ENCODE peak calls at places on chromosome 17, in six cellular contexts. K is fibroblast of lung, Q is colonic mucosa, H is cardiac muscle cell, J is heart right ventricle, F is Caco-2. Y is an unnamed sample.

GRCh38 chr17:69466905-69467630 is 52.6 kb downstream of the MAP2K6 start:
- DNase-seq in K (peak; percentile 78), Q (no peak), H (no peak), J (no peak), F (no peak), Y (no peak)

GRCh38 chr17:80409626-80410025 is 5.3 kb upstream of the ENDOV start:
- DNase-seq in K (no peak), Q (no peak), H (no peak), J (no peak), F (no peak), Y (no peak)

GRCh38 chr17:37770631-37771518 is 26.0 kb upstream of the HNF1B start:
- DNase-seq in K (peak; percentile 51), Q (peak; percentile 88), H (peak; percentile 71), J (peak; percentile 10), F (peak; percentile 83), Y (no peak)

GRCh38 chr17:40354191-40355122 is 10.1 kb downstream of the GJD3 start:
- DNase-seq in K (no peak), Q (peak; percentile 17), H (no peak), J (no peak), F (no peak), Y (no peak)

GRCh38 chr17:56809820-56810179 is 23.9 kb downstream of the C17orf67 start:
- DNase-seq in K (no peak), Q (no peak), H (no peak), J (no peak), F (no peak), Y (no peak)

GRCh38 chr17:9360610-9361571 is 214.7 kb downstream of the STX8 start:
- DNase-seq in K (peak; percentile 72), Q (no peak), H (peak; percentile 82), J (peak; percentile 11), F (no peak), Y (no peak)

GRCh38 chr17:76725580-76726230 is 701 bp downstream of the JMJD6 start:
- DNase-seq in K (no peak), Q (peak; percentile 86), H (peak; percentile 66), J (peak; percentile 85), F (peak; percentile 74), Y (peak; percentile 69)

GRCh38 chr17:55023626-55024025 is 55.1 kb downstream of the STXBP4 start:
- DNase-seq in K (peak; percentile 2), Q (no peak), H (no peak), J (no peak), F (no peak), Y (no peak)

GRCh38 chr17:39653662-39654331 is 11.4 kb upstream of the TCAP start:
- DNase-seq in K (no peak), Q (peak; percentile 90), H (peak; percentile 70), J (peak; percentile 57), F (peak; percentile 69), Y (peak; percentile 91)

GRCh38 chr17:73532441-73532901 is 111.8 kb downstream of the SDK2 start:
- DNase-seq in K (no peak), Q (no peak), H (peak; percentile 26), J (no peak), F (no peak), Y (no peak)

GRCh38 chr17:42679001-42679491 is 2.3 kb upstream of the PLEKHH3 start:
- DNase-seq in K (peak; percentile 45), Q (peak; percentile 75), H (peak; percentile 78), J (peak; percentile 54), F (peak; percentile 59), Y (peak; percentile 51)

GRCh38 chr17:17110520-17110919 is 68.3 kb downstream of the MPRIP start:
- DNase-seq in K (no peak), Q (no peak), H (no peak), J (no peak), F (no peak), Y (no peak)

GRCh38 chr17:17108681-17109049 is 66.4 kb downstream of the MPRIP start:
- DNase-seq in K (no peak), Q (peak; percentile 70), H (no peak), J (no peak), F (no peak), Y (no peak)

GRCh38 chr17:17107891-17108680 is 65.8 kb downstream of the MPRIP start:
- DNase-seq in K (no peak), Q (no peak), H (no peak), J (no peak), F (no peak), Y (no peak)

GRCh38 chr17:17109896-17110295 is 67.6 kb downstream of the MPRIP start:
- DNase-seq in K (no peak), Q (peak; percentile 91), H (no peak), J (no peak), F (no peak), Y (no peak)

DNA sequence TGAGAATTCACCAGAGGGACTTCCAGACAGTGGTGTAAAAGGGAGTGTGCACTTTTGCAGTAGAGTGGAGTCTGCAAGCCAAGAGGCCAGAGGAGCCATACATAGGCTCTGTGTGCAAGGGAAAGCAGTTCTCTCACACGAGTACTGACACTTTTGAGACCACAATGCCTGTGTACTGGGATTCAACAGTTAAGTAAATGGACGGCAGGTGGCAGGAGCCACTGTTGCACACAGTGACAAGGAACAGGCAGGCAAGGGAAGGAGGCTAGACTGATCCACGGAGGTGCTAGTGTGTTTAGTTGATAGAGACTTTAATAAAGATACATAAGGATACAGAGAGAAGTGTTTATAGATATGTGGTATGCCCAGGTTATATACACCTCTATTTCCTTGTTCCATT is 67.0 kb downstream of the MPRIP start:
- DNase-seq in K (no peak), Q (peak; percentile 66), H (no peak), J (no peak), F (no peak), Y (no peak)
- TF ChIP-seq CTCF in K (peak; percentile 21), Q (peak; percentile 17), H (no peak), J (peak; percentile 41), F (no peak), Y (no peak)

DNA sequence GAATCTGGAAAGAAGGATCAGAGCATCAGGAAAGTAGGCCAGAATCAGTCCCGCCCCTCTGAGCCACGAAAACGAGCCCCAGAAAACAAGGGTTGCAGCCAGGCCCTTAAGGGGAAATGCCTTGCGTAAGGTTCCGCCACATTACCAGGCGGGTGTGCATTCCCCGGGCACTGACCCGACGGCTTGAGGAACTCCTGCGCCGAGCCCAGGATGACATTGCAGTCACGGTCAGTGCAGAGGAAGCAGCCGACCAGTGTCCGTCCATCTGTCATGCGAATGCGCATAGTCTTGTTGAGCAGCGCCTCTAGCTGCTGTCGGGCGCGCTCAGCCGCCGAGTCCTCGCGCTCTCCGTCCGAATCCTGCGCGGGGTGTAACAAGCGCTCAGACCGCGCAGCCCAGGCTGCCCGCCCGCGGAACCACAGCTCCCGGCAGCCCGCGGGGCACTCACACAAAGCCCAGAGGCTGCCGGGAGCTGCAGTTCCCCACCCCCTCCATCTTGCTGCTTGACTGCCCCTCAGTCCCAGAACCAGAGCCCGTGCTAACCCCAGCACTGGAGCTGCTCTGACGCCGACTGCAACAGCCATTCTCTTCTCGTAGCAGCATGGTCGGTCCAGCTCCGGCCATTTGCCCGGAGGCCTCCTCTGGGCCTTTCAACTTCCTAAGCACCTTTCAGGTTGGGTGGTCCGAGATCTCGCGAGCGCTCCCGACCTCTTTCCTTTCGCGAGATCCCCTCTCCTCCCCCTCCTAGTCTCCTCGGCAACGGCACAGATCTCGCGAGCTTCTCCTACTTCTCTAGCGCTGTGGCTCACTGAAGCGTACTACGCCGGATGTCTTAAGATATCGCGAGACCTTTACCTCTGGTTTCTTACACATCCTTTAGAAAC is at the start of gene NAA38:
- DNase-seq in K (peak; percentile 99), Q (peak; percentile 97), H (peak; percentile 99), J (peak; percentile 98), F (peak; percentile 89), Y (peak; percentile 93)
- TF ChIP-seq CTCF in K (peak; percentile 53), Q (peak; percentile 29), H (peak; percentile 37), J (peak; percentile 70), F (no peak), Y (peak; percentile 72)

GRCh38 chr17:78343433-78344201 is 16.3 kb downstream of the SOCS3 start:
- DNase-seq in K (no peak), Q (peak; percentile 53), H (no peak), J (no peak), F (no peak), Y (no peak)

GRCh38 chr17:78342438-78343098 is 17.3 kb downstream of the SOCS3 start:
- DNase-seq in K (peak; percentile 96), Q (peak; percentile 62), H (no peak), J (peak; percentile 72), F (no peak), Y (no peak)

GRCh38 chr17:78343099-78343432 is 16.8 kb downstream of the SOCS3 start:
- DNase-seq in K (peak; percentile 94), Q (no peak), H (no peak), J (peak; percentile 86), F (no peak), Y (no peak)

GRCh38 chr17:78340183-78340955 is 19.5 kb downstream of the SOCS3 start:
- DNase-seq in K (no peak), Q (peak; percentile 21), H (no peak), J (no peak), F (no peak), Y (no peak)

GRCh38 chr17:78341559-78342437 is 18.1 kb downstream of the SOCS3 start:
- DNase-seq in K (peak; percentile 83), Q (peak; percentile 79), H (peak; percentile 78), J (peak; percentile 84), F (peak; percentile 74), Y (peak; percentile 50)
- TF ChIP-seq CTCF in K (no peak), Q (no peak), H (no peak), J (peak; percentile 39), F (no peak), Y (no peak)

GRCh38 chr17:82062076-82062983 is 3.3 kb downstream of the DUS1L start:
- DNase-seq in K (no peak), Q (no peak), H (no peak), J (no peak), F (no peak), Y (no peak)
- TF ChIP-seq CTCF in K (no peak), Q (no peak), H (no peak), J (no peak), F (no peak), Y (no peak)

DNA sequence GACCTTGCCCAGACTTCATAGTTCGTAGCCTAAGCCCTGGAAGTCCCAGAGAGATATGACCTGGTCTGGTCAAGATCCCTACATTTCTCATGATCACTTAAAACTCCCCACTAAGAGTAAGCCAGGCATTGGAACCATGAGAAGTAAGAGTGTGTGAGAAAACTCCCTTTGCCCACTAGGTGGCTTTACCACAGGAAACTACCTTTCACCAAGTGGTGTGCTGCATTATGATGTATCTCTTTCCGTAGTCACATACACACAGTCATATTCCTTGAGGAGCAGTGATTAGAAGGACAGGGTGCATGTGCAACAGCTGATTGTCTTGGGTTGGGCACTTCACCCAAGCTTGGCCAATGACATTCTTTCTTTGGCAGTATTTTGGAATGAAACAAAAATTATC is 639.3 kb downstream of the KCNJ2 start:
- DNase-seq in K (no peak), Q (no peak), H (no peak), J (no peak), F (peak; percentile 17), Y (no peak)
- TF ChIP-seq CTCF in K (peak; percentile 19), Q (peak; percentile 16), H (peak; percentile 26), J (no peak), F (peak; percentile 46), Y (no peak)

GRCh38 chr17:36608794-36609497 is 7.6 kb downstream of the MRM1 start:
- DNase-seq in K (peak; percentile 62), Q (peak; percentile 45), H (peak; percentile 63), J (no peak), F (peak; percentile 47), Y (no peak)
- TF ChIP-seq CTCF in K (peak; percentile 58), Q (no peak), H (peak; percentile 63), J (peak; percentile 56), F (peak; percentile 40), Y (peak; percentile 30)

Y was measured in GM10248.